ENCODE peak calls at places on chromosomes 12 and 14, in four cellular contexts. K is H1, M is WTC11, S is K562. I is an unnamed sample.

GRCh38 chr12:115227137-115227615 is 543.2 kb upstream of the TBX3 start:
- DNase-seq in M (no peak), S (no peak), K (no peak), I (no peak)

GRCh38 chr12:52524898-52525591 is 4.9 kb upstream of the KRT5 start:
- DNase-seq in K (peak), M (no peak), S (no peak), I (no peak)

GRCh38 chr12:509494-509893 is 49.8 kb downstream of the B4GALNT3 start:
- DNase-seq in M (no peak), S (no peak), K (no peak), I (no peak)

GRCh38 chr12:84920331-84920730 is 7.7 kb upstream of the SLC6A15 start:
- DNase-seq in S (no peak), M (no peak), K (no peak), I (no peak)

GRCh38 chr12:8629486-8630033 is 16.9 kb upstream of the AICDA start:
- DNase-seq in K (no peak), S (no peak), M (no peak), I (no peak)

GRCh38 chr12:31315089-31315725 is 10.7 kb downstream of the SINHCAF start:
- DNase-seq in K (no peak), S (no peak), M (no peak), I (no peak)

GRCh38 chr14:99189201-99189801 is 82.7 kb downstream of the BCL11B start:
- DNase-seq in S (no peak), M (no peak), K (no peak), I (no peak)

GRCh38 chr14:54447231-54447692 is 6.1 kb upstream of the CNIH1 start:
- DNase-seq in S (no peak), M (no peak), K (no peak), I (no peak)

GRCh38 chr12:107917912-107918800 is 143.7 kb downstream of the ASCL4 start:
- DNase-seq in M (peak), K (no peak), S (peak), I (peak)

GRCh38 chr14:64394423-64394822 is 6.3 kb downstream of the MTHFD1 start:
- DNase-seq in S (peak), M (no peak), K (no peak), I (no peak)

GRCh38 chr12:73506611-73507010 is 1031.0 kb upstream of the ATXN7L3B start:
- DNase-seq in K (no peak), M (no peak), S (no peak), I (no peak)

GRCh38 chr14:86055512-86055911 is 525.6 kb downstream of the FLRT2 start:
- DNase-seq in M (no peak), K (no peak), S (no peak), I (no peak)

GRCh38 chr12:92206596-92206995 is 61.0 kb upstream of the BTG1 start:
- DNase-seq in S (no peak), M (no peak), K (no peak), I (no peak)

GRCh38 chr12:2456813-2457186 is 338.0 kb upstream of the FKBP4 start:
- DNase-seq in M (no peak), K (no peak), S (no peak), I (no peak)

GRCh38 chr12:2455410-2455809 is 339.4 kb upstream of the FKBP4 start:
- DNase-seq in M (no peak), K (no peak), S (no peak), I (no peak)

GRCh38 chr12:2458113-2458414 is 336.7 kb upstream of the FKBP4 start:
- DNase-seq in M (no peak), S (no peak), K (no peak), I (no peak)

GRCh38 chr12:2456122-2456812 is 338.5 kb upstream of the FKBP4 start:
- DNase-seq in M (no peak), K (no peak), S (no peak), I (no peak)

DNA sequence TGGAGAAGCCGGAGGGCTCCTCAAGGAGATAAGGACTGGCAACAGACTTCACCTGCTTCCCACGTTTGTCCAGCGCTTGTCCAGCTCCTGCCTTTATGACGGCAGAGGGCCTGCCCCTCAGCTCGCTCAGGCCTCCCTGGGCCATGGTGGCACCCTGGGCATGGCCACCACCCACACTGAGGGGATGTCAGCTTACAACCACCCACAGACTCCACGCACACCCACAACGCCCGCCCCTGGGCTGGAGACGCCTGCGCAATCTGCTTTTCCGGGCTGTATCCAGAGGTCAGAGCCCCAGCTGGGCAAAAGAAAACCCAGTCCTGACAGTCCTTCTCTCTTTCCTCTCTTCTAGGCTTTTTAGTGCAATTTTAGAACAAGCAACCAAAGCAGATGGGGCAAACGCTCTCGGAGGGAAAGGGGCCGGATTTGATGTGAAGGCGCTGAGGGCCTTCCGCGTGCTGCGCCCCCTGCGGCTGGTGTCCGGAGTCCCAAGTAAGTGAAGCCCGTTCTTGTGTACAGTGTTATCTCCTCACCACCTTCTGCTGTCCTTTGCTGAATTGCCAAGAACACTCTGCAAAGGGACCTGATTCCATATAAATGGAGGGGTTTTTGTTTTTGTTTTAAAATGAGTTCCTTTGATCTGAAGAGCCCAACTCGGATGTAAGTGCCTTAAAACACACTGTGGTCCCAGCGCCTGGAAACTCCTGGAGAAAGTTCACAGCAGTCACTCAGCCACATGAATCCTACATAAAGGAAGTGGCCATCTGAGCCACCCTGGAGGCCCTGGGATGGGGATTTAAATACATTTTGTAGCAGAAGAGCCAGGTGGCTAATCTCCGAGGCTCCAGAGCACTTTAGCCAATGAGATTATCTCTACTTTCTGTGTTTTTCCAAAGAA is 337.3 kb upstream of the FKBP4 start:
- DNase-seq in M (no peak), K (no peak), S (peak), I (no peak)
- TF ChIP-seq TEAD4 in M (no peak), K (no peak), S (no peak), I (no peak)

DNA sequence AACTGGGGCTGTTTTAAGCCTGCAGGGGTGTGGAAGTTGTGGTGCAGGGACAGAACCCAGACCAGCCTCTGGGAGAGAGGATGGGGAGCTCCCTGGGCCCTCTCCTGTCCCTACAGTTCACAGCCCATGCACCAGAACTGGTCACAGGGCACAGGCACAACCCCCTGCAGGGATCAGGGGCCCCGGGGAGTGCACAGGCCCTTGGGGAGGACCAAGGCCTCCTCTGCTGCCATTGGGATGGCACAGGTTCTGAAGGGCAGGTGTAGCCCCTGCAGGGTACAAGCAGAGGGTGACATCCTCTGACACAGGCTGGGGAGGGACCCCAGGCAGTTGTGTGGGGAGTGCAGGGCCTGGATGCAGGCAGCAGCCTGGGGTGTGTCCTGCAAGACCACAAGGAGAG is 66.4 kb upstream of the SFSWAP start:
- DNase-seq in S (no peak), M (no peak), K (no peak), I (no peak)
- TF ChIP-seq TEAD4 in S (no peak), M (no peak), K (no peak), I (no peak)

DNA sequence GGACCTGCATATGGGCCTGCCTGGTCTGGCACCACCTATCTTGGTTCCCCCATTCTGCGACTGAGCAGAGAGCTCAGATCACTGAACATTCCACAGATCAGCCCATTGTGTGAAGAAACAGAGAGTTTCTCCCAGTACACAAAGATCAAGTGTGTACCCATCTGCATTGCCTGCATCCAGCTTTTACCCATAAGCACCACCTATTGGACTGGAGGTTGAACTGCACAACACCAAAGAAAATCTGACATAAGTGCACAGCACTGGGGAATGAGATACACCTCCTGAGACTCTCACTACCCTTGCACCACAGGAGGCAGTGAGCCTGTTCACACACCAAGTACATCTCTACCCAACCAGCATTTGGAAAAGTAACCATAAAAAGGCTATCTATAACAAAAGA is 362.6 kb upstream of the CLEC14A start:
- DNase-seq in M (no peak), S (no peak), K (no peak), I (no peak)
- TF ChIP-seq TEAD4 in M (no peak), S (no peak), K (no peak), I (no peak)

DNA sequence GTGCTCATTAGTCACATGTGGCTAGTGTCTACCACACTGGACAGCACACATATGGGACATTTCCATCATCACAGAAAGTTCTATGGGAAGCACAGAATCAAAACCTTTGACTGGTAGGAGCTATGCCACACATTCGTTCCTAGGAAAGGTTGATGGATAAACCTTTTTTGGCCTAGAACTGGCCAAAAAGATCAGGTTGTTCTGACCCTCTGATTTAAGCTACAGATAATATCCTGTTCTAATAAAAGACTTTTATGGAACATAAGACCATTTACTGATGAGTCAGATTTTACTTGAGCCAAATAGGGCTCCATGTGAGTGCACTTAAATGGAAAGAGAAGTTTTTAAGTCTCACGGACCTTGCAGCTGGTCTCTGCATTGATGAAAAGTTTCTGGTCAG is 143.2 kb downstream of the SLC15A4 start:
- DNase-seq in S (no peak), K (no peak), M (no peak), I (no peak)
- TF ChIP-seq TEAD4 in S (no peak), K (no peak), M (no peak), I (no peak)

GRCh38 chr12:1800646-1801284 is 19.6 kb upstream of the LRTM2 start:
- DNase-seq in M (peak), S (peak), K (peak), I (peak)
- TF ChIP-seq TEAD4 in M (no peak), S (no peak), K (no peak), I (no peak)

DNA sequence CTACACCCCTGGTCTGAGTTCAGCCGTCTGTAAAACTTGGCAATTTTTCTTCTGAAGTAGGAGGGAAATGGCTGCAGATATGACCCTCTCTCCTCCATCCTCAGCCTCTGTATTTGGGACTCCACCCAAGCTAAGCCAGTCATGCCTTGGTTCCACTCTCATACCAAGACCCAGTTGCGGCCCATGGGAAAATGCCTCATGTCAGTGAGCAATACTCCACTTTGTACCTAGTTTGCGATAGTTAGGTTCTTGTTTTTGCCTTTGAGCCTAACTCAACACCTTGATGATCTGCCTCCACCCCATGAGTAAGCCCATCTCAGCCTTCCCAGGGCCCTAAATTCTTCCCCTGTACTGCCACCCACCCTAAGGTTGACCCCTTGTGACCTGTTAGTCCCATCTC is 143.4 kb downstream of the HMGA2 start:
- DNase-seq in K (no peak), S (no peak), M (no peak), I (no peak)
- TF ChIP-seq TEAD4 in K (no peak), S (no peak), M (no peak), I (no peak)

DNA sequence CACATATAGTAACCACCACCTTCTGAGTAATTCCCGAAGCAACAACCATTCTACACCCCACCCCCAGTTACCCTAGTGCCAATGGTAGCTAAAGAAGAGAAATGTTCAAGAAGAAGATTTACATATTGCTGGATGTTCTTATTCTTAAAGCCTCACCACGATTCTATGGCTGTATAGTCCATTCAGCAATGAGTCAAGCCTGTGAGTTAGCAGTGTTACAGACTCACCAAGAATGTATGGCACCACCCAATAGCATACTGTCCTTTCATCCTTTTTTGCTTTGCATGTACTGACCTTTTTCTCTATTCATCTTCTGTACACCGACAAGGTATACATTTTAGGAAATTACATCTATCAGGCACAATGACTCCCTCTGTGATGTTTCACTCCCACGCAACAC is 945.9 kb downstream of the DIO2 start:
- DNase-seq in S (no peak), M (no peak), K (no peak), I (no peak)
- TF ChIP-seq TEAD4 in S (no peak), M (no peak), K (no peak), I (no peak)